ENCODE peak calls at places on chromosomes 2 and 18, in nine cellular contexts. V, H, I, N, M, P, R, D and U are unnamed samples.

GRCh38 chr18:7822435-7823425 is 255.6 kb downstream of the PTPRM start:
- DNase-seq in V (no peak), H (no peak), I (no peak), N (no peak), M (no peak), P (no peak), R (no peak), D (no peak), U (no peak)

GRCh38 chr2:161886248-161886647 is 187.8 kb downstream of the DPP4 start:
- DNase-seq in V (no peak), H (no peak), I (no peak), N (no peak), M (no peak), P (no peak), R (no peak), D (no peak), U (no peak)

GRCh38 chr2:88263861-88264260 is 93.7 kb downstream of the THNSL2 start:
- DNase-seq in V (no peak), H (no peak), I (no peak), N (no peak), M (no peak), P (no peak), R (no peak), D (no peak), U (no peak)

GRCh38 chr2:20141056-20141762 is 83.7 kb downstream of the SDC1 start:
- DNase-seq in V (peak), H (peak), I (no peak), N (no peak), M (peak), P (peak), R (no peak), D (peak), U (peak)

GRCh38 chr2:134406311-134406710 is 152.4 kb downstream of the MGAT5 start:
- DNase-seq in V (no peak), H (no peak), I (no peak), N (no peak), M (no peak), P (no peak), R (no peak), D (no peak), U (no peak)

GRCh38 chr18:58569490-58569911 is 59.4 kb downstream of the ALPK2 start:
- DNase-seq in V (no peak), H (no peak), I (no peak), N (no peak), M (no peak), P (no peak), R (no peak), D (no peak), U (no peak)

GRCh38 chr2:15933184-15933845 is 7.0 kb upstream of the MYCN start:
- DNase-seq in V (no peak), H (no peak), I (no peak), N (no peak), M (no peak), P (no peak), R (no peak), D (no peak), U (no peak)

GRCh38 chr2:192011196-192011595 is 164.3 kb upstream of the CAVIN2 start:
- DNase-seq in V (peak), H (no peak), I (no peak), N (no peak), M (peak), P (no peak), R (no peak), D (no peak), U (no peak)

GRCh38 chr18:13035249-13035914 is 44.2 kb downstream of the CEP192 start:
- DNase-seq in V (peak), H (no peak), I (no peak), N (no peak), M (no peak), P (no peak), R (no peak), D (no peak), U (peak)

GRCh38 chr2:40450066-40450841 is 1.6 kb downstream of the SLC8A1 start:
- DNase-seq in V (peak), H (no peak), I (no peak), N (no peak), M (no peak), P (peak), R (no peak), D (peak), U (no peak)

GRCh38 chr2:96895709-96896651 is 26.1 kb upstream of the SEMA4C start:
- DNase-seq in V (no peak), H (no peak), I (no peak), N (no peak), M (no peak), P (no peak), R (peak), D (no peak), U (no peak)

GRCh38 chr2:187525164-187525900 is 28.9 kb downstream of the TFPI start:
- DNase-seq in V (no peak), H (no peak), I (no peak), N (no peak), M (no peak), P (no peak), R (no peak), D (no peak), U (no peak)

GRCh38 chr2:239296020-239296932 is 104.5 kb downstream of the HDAC4 start:
- DNase-seq in V (no peak), H (no peak), I (peak), N (no peak), M (no peak), P (no peak), R (no peak), D (no peak), U (no peak)
- TF ChIP-seq CTCF in V (no peak), H (no peak), I (no peak), N (no peak), M (no peak), P (no peak), R (no peak), D (no peak), U (no peak)

DNA sequence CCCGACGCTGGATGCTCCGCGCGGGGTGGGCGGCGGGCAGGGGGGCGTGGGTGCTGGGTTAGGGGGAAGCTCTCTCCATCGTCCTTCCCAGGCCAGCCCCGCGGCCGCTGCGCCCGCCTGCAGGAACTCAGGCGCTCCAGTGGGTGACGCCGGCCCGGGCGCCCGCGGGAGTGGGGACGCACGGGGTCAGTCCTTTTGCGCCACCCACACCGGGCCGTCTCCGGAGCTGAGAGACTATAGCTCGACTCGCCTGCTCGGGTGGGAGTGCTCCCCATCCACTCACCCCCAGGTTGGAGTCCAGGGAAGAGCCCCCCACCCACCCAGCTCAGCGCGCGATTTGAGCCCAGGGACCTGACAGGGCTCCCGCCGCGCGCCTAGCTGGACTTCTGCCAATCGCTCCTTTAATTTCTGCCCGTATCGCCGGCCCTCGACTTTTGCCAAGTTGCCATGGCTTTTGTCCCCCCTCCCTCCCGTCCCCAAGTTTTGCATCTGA is 205.6 kb upstream of the SMAD2 start:
- DNase-seq in V (no peak), H (no peak), I (peak), N (no peak), M (no peak), P (no peak), R (peak), D (peak), U (peak)
- H3K4me3 ChIP-seq in V (no peak), H (no peak), I (peak), N (no peak), M (no peak), P (peak), R (peak), D (peak), U (no peak)

DNA sequence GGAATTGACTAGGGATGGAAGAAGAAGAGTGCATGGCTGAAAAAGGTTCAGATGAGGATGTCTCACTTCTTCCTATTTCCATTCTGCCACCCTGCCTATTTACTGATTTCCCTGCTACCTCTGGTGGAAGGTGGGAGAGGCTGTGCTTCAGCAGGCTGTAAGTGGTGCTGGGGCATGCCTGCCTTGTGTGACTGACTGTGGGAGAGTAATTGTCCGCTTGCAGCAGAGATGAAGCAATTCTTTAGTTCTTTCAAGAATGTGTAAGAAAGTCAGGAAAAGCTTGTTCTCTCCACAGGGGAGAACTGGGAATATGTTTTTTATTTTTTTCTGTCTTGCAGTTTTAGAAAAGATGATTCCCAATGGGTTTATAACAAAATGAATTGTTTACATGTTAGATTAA is 72.5 kb upstream of the NYAP2 start:
- DNase-seq in V (no peak), H (no peak), I (no peak), N (no peak), M (no peak), P (no peak), R (no peak), D (no peak), U (peak)
- TF ChIP-seq CTCF in V (no peak), H (no peak), I (no peak), N (no peak), M (no peak), P (no peak), R (no peak), D (no peak), U (no peak)

GRCh38 chr2:1501196-1501851 is 88.1 kb downstream of the TPO start:
- DNase-seq in V (no peak), H (no peak), I (peak), N (no peak), M (no peak), P (no peak), R (no peak), D (peak), U (no peak)
- H3K4me3 ChIP-seq in V (no peak), H (no peak), I (no peak), N (no peak), M (no peak), P (no peak), R (no peak), D (no peak), U (no peak)

GRCh38 chr18:41745166-41746049 is 209.6 kb upstream of the PIK3C3 start:
- DNase-seq in V (peak), H (no peak), I (no peak), N (no peak), M (no peak), P (no peak), R (peak), D (no peak), U (peak)
- TF ChIP-seq CTCF in V (peak), H (peak), I (peak), N (peak), M (peak), P (peak), R (peak), D (peak), U (peak)

GRCh38 chr18:74242451-74243096 is 49.2 kb downstream of the CYB5A start:
- DNase-seq in V (no peak), H (no peak), I (no peak), N (no peak), M (no peak), P (no peak), R (peak), D (no peak), U (no peak)

GRCh38 chr18:74241970-74242369 is 49.8 kb downstream of the CYB5A start:
- DNase-seq in V (no peak), H (no peak), I (no peak), N (no peak), M (no peak), P (no peak), R (no peak), D (no peak), U (no peak)

GRCh38 chr18:74241426-74241825 is 50.3 kb downstream of the CYB5A start:
- DNase-seq in V (no peak), H (no peak), I (no peak), N (no peak), M (no peak), P (no peak), R (no peak), D (no peak), U (no peak)

GRCh38 chr18:74244554-74244953 is 47.2 kb downstream of the CYB5A start:
- DNase-seq in V (no peak), H (no peak), I (no peak), N (no peak), M (no peak), P (no peak), R (no peak), D (no peak), U (no peak)

GRCh38 chr18:74243127-74243526 is 48.6 kb downstream of the CYB5A start:
- DNase-seq in V (no peak), H (no peak), I (no peak), N (no peak), M (no peak), P (no peak), R (no peak), D (no peak), U (peak)
- H3K4me3 ChIP-seq in V (no peak), H (no peak), I (no peak), N (no peak), M (no peak), P (no peak), R (no peak), D (no peak), U (no peak)